ENCODE peak calls at places on chromosome 9, in six cellular contexts. T, B, P, N, Q and O are unnamed samples.

GRCh38 chr9:8750639-8751041 is 951.1 kb upstream of the DMAC1 start:
- DNase-seq in T (no peak), B (no peak), P (no peak), N (no peak), Q (no peak), O (no peak)

GRCh38 chr9:109699019-109699418 is 81.0 kb upstream of the PALM2AKAP2 start:
- DNase-seq in T (peak; percentile 18), B (no peak), P (no peak), N (no peak), Q (no peak), O (no peak)

GRCh38 chr9:104858271-104858670 is 69.7 kb downstream of the ABCA1 start:
- DNase-seq in T (peak; percentile 85), B (no peak), P (no peak), N (no peak), Q (no peak), O (no peak)

GRCh38 chr9:137031904-137032639 is at the start of gene FUT7:
- DNase-seq in T (no peak), B (no peak), P (peak; percentile 45), N (no peak), Q (peak; percentile 47), O (no peak)

GRCh38 chr9:78121488-78121887 is 89.9 kb upstream of the GNAQ start:
- DNase-seq in T (peak; percentile 45), B (peak; percentile 71), P (peak; percentile 67), N (peak; percentile 83), Q (peak; percentile 43), O (no peak)

GRCh38 chr9:5442400-5443011 is 4.8 kb upstream of the PLGRKT start:
- DNase-seq in T (peak; percentile 59), B (peak; percentile 81), P (peak; percentile 67), N (no peak), Q (peak; percentile 82), O (no peak)

GRCh38 chr9:69179037-69179436 is 5.0 kb downstream of the TJP2 start:
- DNase-seq in T (no peak), B (no peak), P (no peak), N (no peak), Q (no peak), O (no peak)

GRCh38 chr9:104923740-104924139 is 4.2 kb downstream of the ABCA1 start:
- DNase-seq in T (no peak), B (no peak), P (peak; percentile 21), N (no peak), Q (peak; percentile 44), O (no peak)

GRCh38 chr9:31683126-31683525 is 701.3 kb upstream of the ACO1 start:
- DNase-seq in T (no peak), B (no peak), P (peak; percentile 36), N (no peak), Q (no peak), O (no peak)

GRCh38 chr9:30758726-30759446 is 1625.6 kb upstream of the ACO1 start:
- DNase-seq in T (no peak), B (no peak), P (no peak), N (peak; percentile 20), Q (no peak), O (no peak)

GRCh38 chr9:76403352-76403751 is 9.1 kb upstream of the RFK start:
- DNase-seq in T (peak; percentile 78), B (peak; percentile 51), P (peak; percentile 4), N (no peak), Q (peak; percentile 76), O (peak; percentile 64)

GRCh38 chr9:129494113-129494789 is 126.7 kb downstream of the C9orf50 start:
- DNase-seq in T (no peak), B (peak; percentile 94), P (no peak), N (peak; percentile 64), Q (no peak), O (no peak)

GRCh38 chr9:99272866-99273265 is 50.8 kb downstream of the SEC61B start:
- DNase-seq in T (no peak), B (no peak), P (no peak), N (no peak), Q (no peak), O (no peak)

GRCh38 chr9:137029058-137029922 is 1.3 kb upstream of the ABCA2 start:
- DNase-seq in T (peak; percentile 26), B (peak; percentile 75), P (peak; percentile 77), N (peak; percentile 85), Q (peak; percentile 82), O (no peak)

GRCh38 chr9:12771891-12772290 is 2.9 kb upstream of the LURAP1L start:
- DNase-seq in T (peak; percentile 5), B (no peak), P (no peak), N (no peak), Q (no peak), O (no peak)

GRCh38 chr9:114427644-114428043 is 39.9 kb upstream of the AKNA start:
- DNase-seq in T (no peak), B (no peak), P (no peak), N (no peak), Q (no peak), O (no peak)

GRCh38 chr9:18359335-18359734 is 114.6 kb upstream of the ADAMTSL1 start:
- DNase-seq in T (peak; percentile 69), B (no peak), P (no peak), N (no peak), Q (no peak), O (peak; percentile 50)

GRCh38 chr9:122991370-122991830 is 42.1 kb upstream of the GPR21 start:
- DNase-seq in T (peak; percentile 87), B (peak; percentile 59), P (no peak), N (no peak), Q (peak; percentile 54), O (peak; percentile 63)